ENCODE peak calls at places on chromosomes 3 and 15, in eight cellular contexts. K is tibial nerve, P is WTC11, Y is glutamatergic neuron, F is left ventricle myocardium inferior, Q is foreskin fibroblast, I is cardiac fibroblast, J is tibial artery. O is an unnamed sample.

GRCh38 chr3:28134792-28135375 is 106.5 kb upstream of the CMC1 start:
- DNase-seq in K (no peak), P (no peak), Y (no peak), F (no peak), Q (no peak), I (no peak), J (no peak), O (no peak)

GRCh38 chr3:61638721-61639120 is 77.3 kb downstream of the PTPRG start:
- DNase-seq in K (no peak), P (no peak), Y (no peak), F (no peak), Q (peak), I (no peak), J (no peak), O (no peak)

GRCh38 chr3:148881286-148881685 is 16.2 kb downstream of the CPA3 start:
- DNase-seq in K (no peak), P (no peak), Y (no peak), F (no peak), Q (peak), I (no peak), J (no peak), O (no peak)

GRCh38 chr15:61796056-61796455 is 264.2 kb downstream of the VPS13C start:
- DNase-seq in K (no peak), P (no peak), Y (no peak), F (no peak), Q (peak), I (peak), J (no peak), O (no peak)

GRCh38 chr3:48979451-48979850 is 10.6 kb upstream of the P4HTM start:
- DNase-seq in K (no peak), P (no peak), Y (no peak), F (no peak), Q (no peak), I (no peak), J (no peak), O (no peak)

GRCh38 chr15:89165677-89166076 is 55.7 kb downstream of the RLBP1 start:
- DNase-seq in K (no peak), P (no peak), Y (no peak), F (no peak), Q (no peak), I (peak), J (no peak), O (no peak)

GRCh38 chr3:190696777-190697501 is 165.6 kb downstream of the GMNC start:
- DNase-seq in K (no peak), P (no peak), Y (no peak), F (no peak), Q (peak), I (peak), J (no peak), O (no peak)

GRCh38 chr3:14256561-14257342 is 78.1 kb downstream of the LSM3 start:
- DNase-seq in K (no peak), P (peak), Y (no peak), F (no peak), Q (no peak), I (no peak), J (peak), O (no peak)

GRCh38 chr3:50364573-50365079 is 5.3 kb upstream of the TMEM115 start:
- DNase-seq in K (no peak), P (peak), Y (peak), F (no peak), Q (no peak), I (no peak), J (no peak), O (no peak)

GRCh38 chr15:92904832-92905640 is 4.9 kb downstream of the CHD2 start:
- DNase-seq in K (no peak), P (no peak), Y (no peak), F (no peak), Q (no peak), I (no peak), J (no peak), O (no peak)

GRCh38 chr3:122626515-122627180 is 49.2 kb downstream of the PARP15 start:
- DNase-seq in K (no peak), P (no peak), Y (no peak), F (no peak), Q (no peak), I (no peak), J (no peak), O (no peak)

GRCh38 chr3:25594007-25594502 is 70.7 kb downstream of the TOP2B start:
- DNase-seq in K (no peak), P (no peak), Y (no peak), F (no peak), Q (peak), I (peak), J (no peak), O (no peak)

GRCh38 chr3:50972029-50972428 is 297.3 kb downstream of the DOCK3 start:
- DNase-seq in K (no peak), P (no peak), Y (no peak), F (no peak), Q (no peak), I (no peak), J (no peak), O (no peak)

GRCh38 chr3:99484871-99485270 is 153.5 kb upstream of the COL8A1 start:
- DNase-seq in K (no peak), P (no peak), Y (no peak), F (no peak), Q (peak), I (peak), J (no peak), O (no peak)

GRCh38 chr3:116614795-116615362 is 94.7 kb upstream of the TUSC7 start:
- DNase-seq in K (no peak), P (no peak), Y (no peak), F (no peak), Q (peak), I (no peak), J (no peak), O (no peak)

GRCh38 chr15:48177383-48177874 is 666 bp downstream of the MYEF2 start:
- DNase-seq in K (no peak), P (no peak), Y (no peak), F (no peak), Q (peak), I (peak), J (no peak), O (no peak)

GRCh38 chr3:178602864-178603263 is 66.6 kb downstream of the KCNMB2 start:
- DNase-seq in K (no peak), P (no peak), Y (no peak), F (no peak), Q (no peak), I (no peak), J (no peak), O (no peak)

GRCh38 chr15:28208583-28208982 is 109.5 kb upstream of the OCA2 start:
- DNase-seq in K (no peak), P (no peak), Y (peak), F (peak), Q (no peak), I (no peak), J (no peak), O (no peak)

DNA sequence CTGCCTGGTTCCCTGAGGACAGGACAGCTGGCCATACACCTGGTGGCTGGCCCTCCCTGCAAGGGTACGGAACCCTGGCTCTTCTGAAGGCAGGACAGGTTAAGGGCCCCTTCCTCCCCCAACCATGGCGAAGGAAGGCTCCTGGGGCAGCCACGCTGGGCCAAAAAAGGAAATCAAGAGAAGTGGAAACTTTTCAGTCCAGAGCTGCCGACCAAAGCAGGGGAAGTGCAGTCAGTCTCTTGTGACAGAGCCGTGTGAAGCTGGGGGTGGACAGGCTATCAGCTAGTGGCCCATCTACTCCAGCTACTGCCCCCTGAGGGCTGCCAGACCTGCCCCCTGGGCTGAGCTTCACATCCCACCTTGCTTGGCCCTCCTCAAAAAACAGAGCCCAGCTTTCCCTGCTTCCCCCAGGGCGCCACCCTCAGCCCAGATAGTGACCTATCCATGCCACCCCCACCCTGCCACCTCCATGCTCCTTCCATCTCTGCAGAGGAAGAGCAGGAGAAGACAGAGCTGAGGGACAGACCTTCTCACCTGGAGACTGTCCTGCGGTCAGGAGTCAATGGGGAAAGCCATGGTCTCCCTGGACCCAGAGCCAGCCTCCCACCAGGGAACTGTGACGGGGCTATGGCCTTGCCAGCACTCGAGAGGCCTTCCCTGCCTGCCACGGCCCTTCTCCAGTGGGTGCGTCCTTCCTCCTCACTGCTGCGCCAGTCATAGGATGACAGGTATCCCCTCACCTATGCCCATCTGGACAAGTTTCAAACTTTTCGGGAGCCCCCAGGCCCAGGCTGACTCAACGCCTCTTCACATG is 4.6 kb downstream of the SEMA7A start:
- DNase-seq in K (no peak), P (no peak), Y (no peak), F (no peak), Q (no peak), I (no peak), J (no peak), O (no peak)
- TF ChIP-seq CTCF in K (no peak), P (no peak), Y (no peak), F (no peak), Q (no peak), I (no peak), J (no peak), O (no peak)

GRCh38 chr3:196117809-196118208 is 35.9 kb upstream of the TFRC start:
- DNase-seq in K (no peak), P (no peak), Y (no peak), F (no peak), Q (no peak), I (no peak), J (no peak), O (no peak)
- TF ChIP-seq CTCF in K (no peak), P (no peak), Y (no peak), F (no peak), Q (no peak), I (no peak), J (no peak), O (no peak)

DNA sequence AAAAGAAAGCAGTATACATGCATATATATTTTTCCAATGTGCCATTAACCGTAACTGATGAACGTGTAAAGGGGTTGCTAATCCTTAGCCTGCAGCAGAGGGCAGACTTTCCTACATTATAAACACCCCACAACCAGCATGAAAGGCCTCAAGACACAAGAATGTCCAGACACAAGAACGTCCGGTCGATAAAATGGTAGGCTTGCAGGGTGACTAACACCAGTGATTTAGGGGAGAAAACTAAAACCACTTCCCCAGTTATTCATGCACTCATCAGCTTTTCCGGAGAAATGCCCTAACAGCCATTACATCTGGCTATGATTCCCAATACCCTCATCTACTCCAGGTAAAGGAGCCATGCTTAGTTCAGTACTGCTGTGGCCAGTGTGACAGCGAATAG is 57.4 kb downstream of the LRTM1 start:
- DNase-seq in K (no peak), P (no peak), Y (no peak), F (no peak), Q (peak), I (peak), J (no peak), O (no peak)
- TF ChIP-seq CTCF in K (peak), P (peak), Y (peak), F (peak), Q (peak), I (peak), J (no peak), O (peak)

GRCh38 chr15:71752604-71753289 is 57.6 kb upstream of the NR2E3 start:
- DNase-seq in K (no peak), P (peak), Y (peak), F (no peak), Q (peak), I (peak), J (no peak), O (no peak)
- TF ChIP-seq CTCF in K (peak), P (peak), Y (no peak), F (peak), Q (peak), I (peak), J (peak), O (peak)

O was measured in dorsolateral prefrontal cortex.